ENCODE peak calls at places on chromosomes 11 and 22, in seven cellular contexts. L is RCC 7860; E is A172; V is skeletal muscle cell; S is astrocyte of the spinal cord; I is pancreas; G is stimulated activated CD4-positive, alpha-beta T cell treated with anti-CD3 and anti-CD28 coated beads, TNF-alpha, amount 100 ng/mL, for 4 hours. H is an unnamed sample.

GRCh38 chr11:117950999-117951961 is 22.1 kb upstream of the TMPRSS13 start:
- DNase-seq in G (no peak), I (no peak), L (no peak), E (no peak), V (no peak), S (no peak), H (no peak)

GRCh38 chr11:36817336-36817965 is 219.4 kb upstream of the RAG2 start:
- DNase-seq in E (no peak), S (no peak), I (no peak), G (no peak), V (no peak), L (peak; percentile 18), H (no peak)

GRCh38 chr11:85539740-85540139 is 87.4 kb downstream of the DLG2 start:
- DNase-seq in E (no peak), S (no peak), I (no peak), V (no peak), L (no peak), G (no peak), H (no peak)

GRCh38 chr11:44104472-44105294 is 9.2 kb downstream of the EXT2 start:
- DNase-seq in L (no peak), V (no peak), G (no peak), I (no peak), S (no peak), E (no peak), H (no peak)

GRCh38 chr22:24137595-24137994 is 43.7 kb upstream of the SUSD2 start:
- DNase-seq in S (peak; percentile 69), I (no peak), V (peak; percentile 30), L (no peak), E (no peak), G (no peak), H (no peak)

GRCh38 chr22:23180301-23180892 is at the start of gene BCR:
- DNase-seq in V (peak; percentile 30), S (peak; percentile 68), G (peak; percentile 32), I (peak; percentile 89), L (peak; percentile 22), E (no peak), H (peak; percentile 57)

GRCh38 chr11:70538641-70539359 is 140.5 kb downstream of the CTTN start:
- DNase-seq in G (no peak), E (no peak), I (peak; percentile 29), L (no peak), V (no peak), S (no peak), H (no peak)

GRCh38 chr11:114614127-114614720 is 18.6 kb upstream of the NXPE4 start:
- DNase-seq in L (no peak), I (no peak), S (no peak), V (no peak), G (no peak), E (no peak), H (no peak)

GRCh38 chr11:117610901-117611300 is 186.1 kb downstream of the DSCAML1 start:
- DNase-seq in V (no peak), E (peak; percentile 15), G (no peak), L (no peak), I (no peak), S (peak; percentile 8), H (peak; percentile 79)

GRCh38 chr11:87083029-87083428 is 45.3 kb downstream of the TMEM135 start:
- DNase-seq in E (no peak), S (no peak), G (no peak), L (no peak), V (no peak), I (no peak), H (no peak)

GRCh38 chr11:1010006-1010405 is 26.5 kb downstream of the MUC6 start:
- DNase-seq in E (no peak), G (no peak), S (no peak), I (no peak), L (no peak), V (no peak), H (no peak)

GRCh38 chr22:45584121-45584570 is 81.5 kb downstream of the FBLN1 start:
- DNase-seq in I (peak; percentile 7), G (no peak), V (peak; percentile 23), L (no peak), E (no peak), S (no peak), H (no peak)

GRCh38 chr22:45993143-45993692 is 16.3 kb upstream of the WNT7B start:
- DNase-seq in V (no peak), E (no peak), I (no peak), G (no peak), L (no peak), S (no peak), H (no peak)

GRCh38 chr11:47991894-47992293 is 11.5 kb downstream of the PTPRJ start:
- DNase-seq in E (no peak), G (no peak), S (no peak), I (no peak), V (no peak), L (no peak), H (no peak)

GRCh38 chr11:47842749-47843148 is 5.4 kb downstream of the NUP160 start:
- DNase-seq in L (no peak), G (no peak), S (no peak), E (no peak), V (no peak), I (no peak), H (no peak)

GRCh38 chr11:119645018-119645417 is 84.0 kb downstream of the NECTIN1 start:
- DNase-seq in S (no peak), E (no peak), V (no peak), I (no peak), G (no peak), L (no peak), H (no peak)

GRCh38 chr22:26753125-26753862 is 95.9 kb downstream of the MIAT start:
- DNase-seq in S (no peak), E (no peak), I (no peak), G (no peak), V (no peak), L (no peak), H (no peak)

GRCh38 chr22:29733362-29734322 is 13.8 kb downstream of the CABP7 start:
- DNase-seq in S (no peak), V (no peak), G (no peak), I (peak; percentile 74), L (peak; percentile 9), E (peak; percentile 66), H (peak; percentile 82)

GRCh38 chr11:43327987-43328386 is 16.2 kb downstream of the API5 start:
- DNase-seq in I (no peak), L (peak; percentile 78), S (peak; percentile 92), V (peak; percentile 88), G (no peak), E (peak; percentile 93), H (no peak)

GRCh38 chr11:78291754-78292108 is 103.0 kb downstream of the USP35 start:
- DNase-seq in E (no peak), G (no peak), L (no peak), I (no peak), S (no peak), V (no peak), H (no peak)

GRCh38 chr22:40720538-40721256 is 41.4 kb downstream of the MCHR1 start:
- DNase-seq in E (peak; percentile 69), G (no peak), I (no peak), L (no peak), S (peak; percentile 18), V (no peak), H (no peak)

GRCh38 chr11:124740277-124740882 is 638 bp downstream of the NRGN start:
- DNase-seq in G (no peak), S (no peak), L (no peak), V (no peak), E (peak; percentile 5), I (peak; percentile 63), H (no peak)

GRCh38 chr22:22770280-22770871 is 117.2 kb upstream of the IGLL5 start:
- DNase-seq in E (peak; percentile 22), S (peak; percentile 4), V (no peak), I (peak; percentile 85), G (no peak), L (no peak), H (peak; percentile 37)

GRCh38 chr11:128532571-128533091 is 54.7 kb downstream of the ETS1 start:
- DNase-seq in S (no peak), E (no peak), I (no peak), L (no peak), G (no peak), V (no peak), H (peak; percentile 87)

GRCh38 chr11:78831571-78831970 is 256.9 kb upstream of the NARS2 start:
- DNase-seq in G (no peak), V (no peak), L (no peak), S (no peak), E (no peak), I (no peak), H (no peak)

GRCh38 chr11:50075856-50076255 is 43.2 kb downstream of the OR4C45 start:
- DNase-seq in S (no peak), E (no peak), G (no peak), L (no peak), I (no peak), V (no peak), H (no peak)

GRCh38 chr11:56855217-56855616 is 106.7 kb upstream of the OR9G4 start:
- DNase-seq in I (no peak), G (no peak), E (no peak), L (no peak), S (no peak), V (no peak), H (no peak)

GRCh38 chr11:20364412-20364792 is 888 bp downstream of the HTATIP2 start:
- DNase-seq in S (no peak), V (no peak), L (no peak), E (no peak), G (no peak), I (no peak), H (peak; percentile 9)

GRCh38 chr11:17753153-17753552 is 18.6 kb downstream of the KCNC1 start:
- DNase-seq in I (peak; percentile 33), L (no peak), V (no peak), E (no peak), S (no peak), G (no peak), H (no peak)

GRCh38 chr11:15406952-15407351 is 292.2 kb downstream of the INSC start:
- DNase-seq in L (no peak), G (no peak), V (no peak), S (no peak), E (no peak), I (no peak), H (no peak)

GRCh38 chr11:114075891-114076441 is 16.5 kb downstream of the ZBTB16 start:
- DNase-seq in L (no peak), I (peak; percentile 38), E (peak; percentile 3), V (peak; percentile 67), S (peak; percentile 74), G (no peak), H (no peak)

GRCh38 chr11:225734-226453 is 10.2 kb downstream of the SIRT3 start:
- DNase-seq in S (peak; percentile 37), V (no peak), L (no peak), E (peak; percentile 23), I (peak; percentile 30), G (no peak), H (no peak)

GRCh38 chr11:69889400-69890372 is 70.5 kb upstream of the FGF3 start:
- DNase-seq in S (no peak), G (no peak), V (no peak), I (no peak), L (no peak), E (no peak), H (peak; percentile 34)

GRCh38 chr22:17910561-17911311 is 113.6 kb downstream of the MICAL3 start:
- DNase-seq in L (peak; percentile 85), I (no peak), E (peak; percentile 79), G (no peak), V (peak; percentile 80), S (peak; percentile 84), H (no peak)

GRCh38 chr11:87180743-87181142 is 143.0 kb downstream of the TMEM135 start:
- DNase-seq in S (peak; percentile 64), E (peak; percentile 1), G (no peak), I (no peak), V (peak; percentile 23), L (no peak), H (no peak)

GRCh38 chr11:1574256-1575242 is 2.5 kb upstream of the DUSP8 start:
- DNase-seq in S (no peak), E (peak; percentile 40), I (peak; percentile 88), V (no peak), G (no peak), L (no peak), H (peak; percentile 82)

GRCh38 chr11:79413258-79413657 is 27.6 kb downstream of the TENM4 start:
- DNase-seq in V (peak; percentile 95), G (no peak), L (peak; percentile 30), E (peak; percentile 82), S (peak; percentile 92), I (peak; percentile 53), H (peak; percentile 34)

GRCh38 chr22:26725012-26725676 is 67.8 kb downstream of the MIAT start:
- DNase-seq in I (no peak), E (no peak), G (no peak), L (no peak), S (no peak), V (no peak), H (no peak)

H was measured in COR-L47.